ENCODE peak calls at places on chromosomes 1 and 21, in nine cellular contexts. One of them, this sample, is unnamed.

GRCh38 chr1:28751315-28752056 is 14.7 kb downstream of the YTHDF2 start:
- DNase-seq in left lung: no peak
- DNase-seq in IMR-90: peak
- DNase-seq in RWPE1: peak
- DNase-seq in tibial artery: no peak
- DNase-seq in brain microvascular endothelial cell: peak
- DNase-seq in fibroblast of lung: peak
- DNase-seq in heart right ventricle: no peak
- DNase-seq in endothelial cell: no peak
- DNase-seq in this sample: peak

GRCh38 chr1:48026275-48026674 is 29.1 kb upstream of the TRABD2B start:
- DNase-seq in left lung: no peak
- DNase-seq in IMR-90: peak
- DNase-seq in RWPE1: peak
- DNase-seq in tibial artery: no peak
- DNase-seq in brain microvascular endothelial cell: no peak
- DNase-seq in fibroblast of lung: peak
- DNase-seq in heart right ventricle: no peak
- DNase-seq in endothelial cell: no peak
- DNase-seq in this sample: no peak

GRCh38 chr1:86823821-86824500 is 90.0 kb downstream of the SELENOF start:
- DNase-seq in left lung: no peak
- DNase-seq in IMR-90: no peak
- DNase-seq in RWPE1: no peak
- DNase-seq in tibial artery: no peak
- DNase-seq in brain microvascular endothelial cell: no peak
- DNase-seq in fibroblast of lung: no peak
- DNase-seq in heart right ventricle: no peak
- DNase-seq in endothelial cell: no peak
- DNase-seq in this sample: no peak

GRCh38 chr1:34785875-34786470 is 5.0 kb downstream of the GJB3 start:
- DNase-seq in left lung: no peak
- DNase-seq in IMR-90: no peak
- DNase-seq in RWPE1: no peak
- DNase-seq in tibial artery: no peak
- DNase-seq in brain microvascular endothelial cell: no peak
- DNase-seq in fibroblast of lung: no peak
- DNase-seq in heart right ventricle: no peak
- DNase-seq in endothelial cell: no peak
- DNase-seq in this sample: no peak

GRCh38 chr1:28317014-28317413 is 11.8 kb upstream of the MED18 start:
- DNase-seq in left lung: no peak
- DNase-seq in IMR-90: no peak
- DNase-seq in RWPE1: no peak
- DNase-seq in tibial artery: no peak
- DNase-seq in brain microvascular endothelial cell: no peak
- DNase-seq in fibroblast of lung: no peak
- DNase-seq in heart right ventricle: no peak
- DNase-seq in endothelial cell: no peak
- DNase-seq in this sample: no peak

GRCh38 chr1:163361123-163361934 is 39.6 kb downstream of the NUF2 start:
- DNase-seq in left lung: no peak
- DNase-seq in IMR-90: no peak
- DNase-seq in RWPE1: peak
- DNase-seq in tibial artery: no peak
- DNase-seq in brain microvascular endothelial cell: no peak
- DNase-seq in fibroblast of lung: peak
- DNase-seq in heart right ventricle: no peak
- DNase-seq in endothelial cell: peak
- DNase-seq in this sample: no peak

GRCh38 chr1:196155586-196155985 is 452.7 kb downstream of the KCNT2 start:
- DNase-seq in left lung: no peak
- DNase-seq in IMR-90: no peak
- DNase-seq in RWPE1: no peak
- DNase-seq in tibial artery: no peak
- DNase-seq in brain microvascular endothelial cell: no peak
- DNase-seq in fibroblast of lung: no peak
- DNase-seq in heart right ventricle: no peak
- DNase-seq in endothelial cell: no peak
- DNase-seq in this sample: no peak

GRCh38 chr21:43619856-43620255 is 39.4 kb downstream of the HSF2BP start:
- DNase-seq in left lung: no peak
- DNase-seq in IMR-90: no peak
- DNase-seq in RWPE1: no peak
- DNase-seq in tibial artery: no peak
- DNase-seq in brain microvascular endothelial cell: no peak
- DNase-seq in fibroblast of lung: no peak
- DNase-seq in heart right ventricle: no peak
- DNase-seq in endothelial cell: no peak
- DNase-seq in this sample: no peak

DNA sequence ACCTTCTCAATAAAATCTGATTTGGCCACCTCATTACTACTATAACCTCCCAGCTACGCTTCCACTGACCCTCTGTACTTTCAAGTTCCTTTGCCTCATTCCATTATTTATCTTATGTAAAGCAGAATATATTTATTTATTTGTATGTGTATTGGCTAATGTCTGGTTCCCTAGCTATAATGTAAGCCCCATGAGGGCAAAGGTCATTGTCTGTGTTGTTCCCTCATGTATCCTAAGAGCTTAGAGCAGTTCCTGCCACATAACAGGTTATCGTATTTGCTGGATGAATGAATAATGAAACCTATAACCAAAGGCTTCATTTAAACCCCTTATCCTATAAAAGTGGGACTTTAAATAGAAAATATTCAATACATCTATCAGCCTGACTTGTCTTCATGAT is 77.9 kb upstream of the DPT start:
- DNase-seq in left lung: no peak
- DNase-seq in IMR-90: no peak
- DNase-seq in RWPE1: no peak
- DNase-seq in tibial artery: no peak
- DNase-seq in brain microvascular endothelial cell: no peak
- DNase-seq in fibroblast of lung: no peak
- DNase-seq in heart right ventricle: no peak
- DNase-seq in endothelial cell: no peak
- DNase-seq in this sample: no peak
- TF ChIP-seq CTCF in left lung: no peak
- TF ChIP-seq CTCF in IMR-90: no peak
- TF ChIP-seq CTCF in RWPE1: no peak
- TF ChIP-seq CTCF in tibial artery: no peak
- TF ChIP-seq CTCF in brain microvascular endothelial cell: no peak
- TF ChIP-seq CTCF in fibroblast of lung: no peak
- TF ChIP-seq CTCF in heart right ventricle: no peak
- TF ChIP-seq CTCF in endothelial cell: no peak
- TF ChIP-seq CTCF in this sample: no peak

GRCh38 chr21:46600978-46601377 is 3.9 kb downstream of the S100B start:
- DNase-seq in left lung: no peak
- DNase-seq in IMR-90: no peak
- DNase-seq in RWPE1: no peak
- DNase-seq in tibial artery: no peak
- DNase-seq in brain microvascular endothelial cell: no peak
- DNase-seq in fibroblast of lung: no peak
- DNase-seq in heart right ventricle: no peak
- DNase-seq in endothelial cell: no peak
- DNase-seq in this sample: no peak
- TF ChIP-seq CTCF in left lung: no peak
- TF ChIP-seq CTCF in IMR-90: no peak
- TF ChIP-seq CTCF in RWPE1: no peak
- TF ChIP-seq CTCF in tibial artery: no peak
- TF ChIP-seq CTCF in brain microvascular endothelial cell: no peak
- TF ChIP-seq CTCF in fibroblast of lung: no peak
- TF ChIP-seq CTCF in heart right ventricle: no peak
- TF ChIP-seq CTCF in endothelial cell: no peak
- TF ChIP-seq CTCF in this sample: no peak

DNA sequence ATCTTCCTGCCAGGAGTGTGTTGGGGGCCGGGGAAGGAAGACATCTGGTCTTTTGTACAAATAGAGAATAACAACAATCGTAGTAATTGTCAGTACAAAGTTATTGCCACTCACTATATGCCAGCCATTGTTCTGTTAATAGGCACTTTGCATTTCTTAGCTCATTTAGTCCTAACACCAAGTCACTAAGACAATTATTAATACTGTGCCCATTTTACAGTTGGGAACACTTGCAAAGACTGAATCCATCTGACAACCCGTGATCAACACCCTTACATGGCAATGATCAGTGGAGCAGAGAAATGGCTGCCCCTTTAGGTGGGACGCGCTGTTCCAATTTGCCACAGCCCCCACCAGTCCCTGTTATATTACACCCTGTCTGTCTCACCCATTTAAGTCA is 33.3 kb downstream of the FBXO2 start:
- DNase-seq in left lung: no peak
- DNase-seq in IMR-90: no peak
- DNase-seq in RWPE1: no peak
- DNase-seq in tibial artery: no peak
- DNase-seq in brain microvascular endothelial cell: no peak
- DNase-seq in fibroblast of lung: no peak
- DNase-seq in heart right ventricle: no peak
- DNase-seq in endothelial cell: no peak
- DNase-seq in this sample: no peak
- TF ChIP-seq CTCF in left lung: no peak
- TF ChIP-seq CTCF in IMR-90: no peak
- TF ChIP-seq CTCF in RWPE1: no peak
- TF ChIP-seq CTCF in tibial artery: no peak
- TF ChIP-seq CTCF in brain microvascular endothelial cell: no peak
- TF ChIP-seq CTCF in fibroblast of lung: no peak
- TF ChIP-seq CTCF in heart right ventricle: no peak
- TF ChIP-seq CTCF in endothelial cell: no peak
- TF ChIP-seq CTCF in this sample: no peak

GRCh38 chr1:160282807-160283206 is 2.1 kb downstream of the PEX19 start:
- DNase-seq in left lung: no peak
- DNase-seq in IMR-90: no peak
- DNase-seq in RWPE1: no peak
- DNase-seq in tibial artery: no peak
- DNase-seq in brain microvascular endothelial cell: no peak
- DNase-seq in fibroblast of lung: no peak
- DNase-seq in heart right ventricle: no peak
- DNase-seq in endothelial cell: no peak
- DNase-seq in this sample: no peak
- TF ChIP-seq CTCF in left lung: no peak
- TF ChIP-seq CTCF in IMR-90: no peak
- TF ChIP-seq CTCF in RWPE1: no peak
- TF ChIP-seq CTCF in tibial artery: no peak
- TF ChIP-seq CTCF in brain microvascular endothelial cell: no peak
- TF ChIP-seq CTCF in fibroblast of lung: no peak
- TF ChIP-seq CTCF in heart right ventricle: no peak
- TF ChIP-seq CTCF in endothelial cell: no peak
- TF ChIP-seq CTCF in this sample: no peak

DNA sequence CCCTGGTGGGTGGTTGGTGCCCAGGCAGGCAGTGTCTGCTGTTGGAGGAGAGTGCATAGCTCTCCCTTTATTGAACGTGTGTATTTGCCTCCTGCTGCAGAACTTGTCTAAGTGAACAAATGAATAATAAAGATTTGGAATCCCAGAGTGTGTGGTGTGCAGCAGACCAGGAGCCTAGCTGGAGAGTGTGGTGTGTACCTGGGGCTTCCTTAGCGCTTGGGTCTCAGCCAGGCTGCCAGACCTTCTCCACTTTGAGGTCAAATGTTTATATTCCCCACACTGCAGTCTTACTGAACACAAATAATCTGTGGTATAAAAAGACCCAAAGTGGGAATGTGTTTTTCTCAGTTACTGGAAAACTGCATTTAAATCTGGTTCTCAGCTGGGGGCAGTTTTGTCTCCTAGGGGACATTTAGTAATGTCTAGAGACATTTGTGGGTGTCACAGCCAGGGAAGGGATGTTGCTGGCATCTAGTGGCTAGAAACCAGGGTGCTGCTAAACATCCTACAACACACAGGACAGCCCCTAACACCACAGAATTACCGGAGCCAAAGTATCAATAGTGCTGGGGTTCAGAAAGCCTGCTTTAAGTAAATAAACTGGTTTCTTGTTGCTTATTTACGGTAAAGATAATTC is 23.6 kb downstream of the SLC37A1 start:
- DNase-seq in left lung: peak
- DNase-seq in IMR-90: no peak
- DNase-seq in RWPE1: no peak
- DNase-seq in tibial artery: no peak
- DNase-seq in brain microvascular endothelial cell: no peak
- DNase-seq in fibroblast of lung: no peak
- DNase-seq in heart right ventricle: no peak
- DNase-seq in endothelial cell: no peak
- DNase-seq in this sample: no peak
- TF ChIP-seq CTCF in left lung: no peak
- TF ChIP-seq CTCF in IMR-90: peak
- TF ChIP-seq CTCF in RWPE1: peak
- TF ChIP-seq CTCF in tibial artery: no peak
- TF ChIP-seq CTCF in brain microvascular endothelial cell: peak
- TF ChIP-seq CTCF in fibroblast of lung: peak
- TF ChIP-seq CTCF in heart right ventricle: no peak
- TF ChIP-seq CTCF in endothelial cell: no peak
- TF ChIP-seq CTCF in this sample: peak

GRCh38 chr1:23967871-23968270 is 8.2 kb downstream of the PNRC2 start:
- DNase-seq in left lung: no peak
- DNase-seq in IMR-90: no peak
- DNase-seq in RWPE1: no peak
- DNase-seq in tibial artery: no peak
- DNase-seq in brain microvascular endothelial cell: no peak
- DNase-seq in fibroblast of lung: no peak
- DNase-seq in heart right ventricle: no peak
- DNase-seq in endothelial cell: no peak
- DNase-seq in this sample: no peak
- TF ChIP-seq CTCF in left lung: no peak
- TF ChIP-seq CTCF in IMR-90: no peak
- TF ChIP-seq CTCF in RWPE1: no peak
- TF ChIP-seq CTCF in tibial artery: no peak
- TF ChIP-seq CTCF in brain microvascular endothelial cell: no peak
- TF ChIP-seq CTCF in fibroblast of lung: no peak
- TF ChIP-seq CTCF in heart right ventricle: no peak
- TF ChIP-seq CTCF in endothelial cell: no peak
- TF ChIP-seq CTCF in this sample: no peak

GRCh38 chr1:14366361-14367018 is 232.0 kb upstream of the KAZN start:
- DNase-seq in left lung: no peak
- DNase-seq in IMR-90: no peak
- DNase-seq in RWPE1: no peak
- DNase-seq in tibial artery: no peak
- DNase-seq in brain microvascular endothelial cell: no peak
- DNase-seq in fibroblast of lung: peak
- DNase-seq in heart right ventricle: peak
- DNase-seq in endothelial cell: peak
- DNase-seq in this sample: peak
- TF ChIP-seq CTCF in left lung: no peak
- TF ChIP-seq CTCF in IMR-90: no peak
- TF ChIP-seq CTCF in RWPE1: no peak
- TF ChIP-seq CTCF in tibial artery: no peak
- TF ChIP-seq CTCF in brain microvascular endothelial cell: no peak
- TF ChIP-seq CTCF in fibroblast of lung: peak
- TF ChIP-seq CTCF in heart right ventricle: no peak
- TF ChIP-seq CTCF in endothelial cell: no peak
- TF ChIP-seq CTCF in this sample: no peak

GRCh38 chr1:175569117-175569743 is 174.2 kb downstream of the TNR start:
- DNase-seq in left lung: no peak
- DNase-seq in IMR-90: no peak
- DNase-seq in RWPE1: no peak
- DNase-seq in tibial artery: no peak
- DNase-seq in brain microvascular endothelial cell: no peak
- DNase-seq in fibroblast of lung: no peak
- DNase-seq in heart right ventricle: no peak
- DNase-seq in endothelial cell: no peak
- DNase-seq in this sample: no peak
- TF ChIP-seq CTCF in left lung: no peak
- TF ChIP-seq CTCF in IMR-90: no peak
- TF ChIP-seq CTCF in RWPE1: no peak
- TF ChIP-seq CTCF in tibial artery: no peak
- TF ChIP-seq CTCF in brain microvascular endothelial cell: no peak
- TF ChIP-seq CTCF in fibroblast of lung: no peak
- TF ChIP-seq CTCF in heart right ventricle: no peak
- TF ChIP-seq CTCF in endothelial cell: no peak
- TF ChIP-seq CTCF in this sample: no peak